ENCODE peak calls at places on chromosomes 4 and X, in five cellular contexts. One of them, this sample, is unnamed.
A peak's percentile ranks its signal among the peaks of the same experiment; 100 is the strongest.

GRCh38 chr4:165864228-165864627 is 8.8 kb upstream of the TLL1 start:
- DNase-seq in tibial artery: no peak
- DNase-seq in SJSA1: no peak
- DNase-seq in breast epithelium: no peak
- DNase-seq in MM.1S: no peak
- DNase-seq in this sample: no peak

GRCh38 chr4:23934915-23935314 is 45.1 kb upstream of the PPARGC1A start:
- DNase-seq in tibial artery: peak; percentile 84
- DNase-seq in SJSA1: no peak
- DNase-seq in breast epithelium: peak; percentile 76
- DNase-seq in MM.1S: no peak
- DNase-seq in this sample: no peak

GRCh38 chr4:37715889-37716402 is 29.8 kb upstream of the RELL1 start:
- DNase-seq in tibial artery: no peak
- DNase-seq in SJSA1: no peak
- DNase-seq in breast epithelium: no peak
- DNase-seq in MM.1S: no peak
- DNase-seq in this sample: no peak

GRCh38 chr4:23962462-23962861 is 72.6 kb upstream of the PPARGC1A start:
- DNase-seq in tibial artery: no peak
- DNase-seq in SJSA1: no peak
- DNase-seq in breast epithelium: no peak
- DNase-seq in MM.1S: no peak
- DNase-seq in this sample: no peak

GRCh38 chr4:88008133-88008621 is 742 bp downstream of the PKD2 start:
- DNase-seq in tibial artery: peak; percentile 54
- DNase-seq in SJSA1: peak; percentile 62
- DNase-seq in breast epithelium: no peak
- DNase-seq in MM.1S: peak; percentile 43
- DNase-seq in this sample: no peak

GRCh38 chr4:185127021-185127925 is 15.8 kb upstream of the SLC25A4 start:
- DNase-seq in tibial artery: no peak
- DNase-seq in SJSA1: no peak
- DNase-seq in breast epithelium: no peak
- DNase-seq in MM.1S: no peak
- DNase-seq in this sample: no peak

GRCh38 chrX:40651620-40652223 is 4.4 kb upstream of the CXorf38 start:
- DNase-seq in tibial artery: peak; percentile 63
- DNase-seq in SJSA1: no peak
- DNase-seq in breast epithelium: no peak
- DNase-seq in MM.1S: peak; percentile 70
- DNase-seq in this sample: peak; percentile 60

GRCh38 chrX:40175416-40176255 is 77.9 kb upstream of the BCOR start:
- DNase-seq in tibial artery: peak; percentile 61
- DNase-seq in SJSA1: peak; percentile 75
- DNase-seq in breast epithelium: no peak
- DNase-seq in MM.1S: peak; percentile 77
- DNase-seq in this sample: peak; percentile 76

GRCh38 chrX:65587616-65588526 is 53.3 kb upstream of the LAS1L start:
- DNase-seq in tibial artery: peak; percentile 81
- DNase-seq in SJSA1: peak; percentile 49
- DNase-seq in breast epithelium: peak; percentile 73
- DNase-seq in MM.1S: no peak
- DNase-seq in this sample: no peak

GRCh38 chrX:7316887-7317286 is 168.9 kb upstream of the PUDP start:
- DNase-seq in tibial artery: no peak
- DNase-seq in SJSA1: no peak
- DNase-seq in breast epithelium: no peak
- DNase-seq in MM.1S: no peak
- DNase-seq in this sample: no peak

GRCh38 chr4:147498031-147498700 is 17.3 kb downstream of the EDNRA start:
- DNase-seq in tibial artery: no peak
- DNase-seq in SJSA1: no peak
- DNase-seq in breast epithelium: no peak
- DNase-seq in MM.1S: no peak
- DNase-seq in this sample: no peak

GRCh38 chr4:52915730-52916129 is 53.6 kb downstream of the RASL11B start:
- DNase-seq in tibial artery: no peak
- DNase-seq in SJSA1: no peak
- DNase-seq in breast epithelium: no peak
- DNase-seq in MM.1S: no peak
- DNase-seq in this sample: no peak

GRCh38 chr4:149914521-149915115 is 99.0 kb upstream of the IQCM start:
- DNase-seq in tibial artery: no peak
- DNase-seq in SJSA1: peak; percentile 56
- DNase-seq in breast epithelium: no peak
- DNase-seq in MM.1S: peak; percentile 60
- DNase-seq in this sample: no peak

GRCh38 chrX:43968347-43968746 is 4.8 kb downstream of the NDP start:
- DNase-seq in tibial artery: no peak
- DNase-seq in SJSA1: no peak
- DNase-seq in breast epithelium: no peak
- DNase-seq in MM.1S: no peak
- DNase-seq in this sample: no peak

DNA sequence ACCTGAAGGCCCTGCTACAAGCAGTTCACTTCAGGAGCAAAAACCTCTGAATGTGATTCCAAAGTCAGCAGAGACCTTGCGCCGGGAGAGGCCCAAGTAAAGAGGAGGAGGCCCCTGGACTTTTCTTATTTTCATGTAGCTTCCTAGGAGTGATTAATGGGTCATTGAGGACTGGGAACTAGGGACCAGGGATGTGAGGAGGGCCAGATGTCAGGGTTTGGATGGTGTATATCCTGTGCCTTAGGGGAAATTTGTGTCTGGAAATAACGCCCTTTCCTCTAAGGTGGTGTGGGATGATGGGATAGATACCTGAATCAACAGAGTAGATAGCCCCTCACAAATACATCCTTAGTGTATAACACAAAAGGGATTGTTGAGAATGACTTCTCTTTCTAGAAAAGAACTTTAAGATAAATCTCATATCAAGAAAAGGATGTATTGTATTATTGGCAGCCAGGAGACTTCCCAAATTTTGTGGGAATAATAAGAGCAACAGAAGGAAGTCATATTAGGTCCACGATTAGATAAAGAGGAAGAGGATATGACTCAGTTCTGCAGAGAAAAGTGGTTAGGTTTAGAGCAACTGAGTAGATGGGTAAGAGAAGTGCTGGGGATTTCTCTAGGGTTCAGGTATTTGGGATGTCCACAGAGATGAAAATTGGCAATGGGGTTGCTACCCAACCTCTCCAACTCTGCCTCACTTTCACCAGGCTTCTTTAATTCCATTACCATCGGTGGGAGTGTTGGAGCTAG is 1.1 kb downstream of the ITGB1BP2 start:
- DNase-seq in tibial artery: no peak
- DNase-seq in SJSA1: no peak
- DNase-seq in breast epithelium: no peak
- DNase-seq in MM.1S: no peak
- DNase-seq in this sample: no peak
- H3K4me1 ChIP-seq in tibial artery: peaks cover 18% of the 10 kb centered on the region
- H3K4me1 ChIP-seq in SJSA1: no peaks in the 10 kb centered on the region
- H3K4me1 ChIP-seq in breast epithelium: no peaks in the 10 kb centered on the region
- H3K4me1 ChIP-seq in MM.1S: no peaks in the 10 kb centered on the region
- H3K4me1 ChIP-seq in this sample: no peaks in the 10 kb centered on the region

DNA sequence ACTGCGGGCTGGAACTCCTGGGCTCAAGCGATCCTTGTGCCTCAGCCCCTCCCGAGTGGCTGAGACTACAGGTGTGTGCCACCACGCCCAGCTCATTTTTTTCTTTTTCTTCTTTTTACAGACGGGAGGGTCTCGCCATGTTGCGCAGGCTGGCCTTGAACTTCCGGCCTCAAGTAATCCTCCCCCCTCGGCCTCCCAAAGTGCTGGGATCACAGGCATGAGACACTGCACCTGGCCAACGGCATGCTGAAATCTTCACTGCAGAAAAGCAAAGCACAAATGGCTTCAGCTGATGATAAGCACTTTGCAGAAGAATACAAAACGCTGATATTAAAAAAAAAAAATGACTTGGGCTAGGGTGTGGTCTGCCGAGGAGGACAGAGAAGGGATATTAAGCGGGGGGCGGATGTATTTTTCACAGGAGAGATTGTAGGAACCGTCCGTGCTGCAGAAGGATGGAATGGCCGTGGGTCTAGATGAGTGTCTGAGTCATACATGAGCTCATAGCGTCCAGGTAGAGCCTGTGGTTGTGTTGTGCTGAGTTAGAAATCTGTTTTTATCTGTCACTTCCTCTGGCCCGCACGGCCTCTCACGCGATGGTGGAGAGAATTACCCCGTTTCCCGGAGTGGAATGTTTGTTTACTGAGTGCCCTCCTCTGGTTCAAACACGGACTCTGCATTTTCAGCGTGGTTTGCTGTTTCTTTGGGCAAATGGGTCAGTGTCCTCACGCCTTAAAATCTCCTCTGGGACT is 8.5 kb upstream of the AKAP17A start:
- DNase-seq in tibial artery: no peak
- DNase-seq in SJSA1: peak; percentile 83
- DNase-seq in breast epithelium: no peak
- DNase-seq in MM.1S: peak; percentile 83
- DNase-seq in this sample: no peak
- H3K27ac ChIP-seq in tibial artery: no peak overlapping the region
- H3K27ac ChIP-seq in SJSA1: peak overlapping the region; percentile 53
- H3K27ac ChIP-seq in breast epithelium: no peak overlapping the region
- H3K27ac ChIP-seq in MM.1S: peak overlapping the region; percentile 88
- H3K27ac ChIP-seq in this sample: no peak overlapping the region

DNA sequence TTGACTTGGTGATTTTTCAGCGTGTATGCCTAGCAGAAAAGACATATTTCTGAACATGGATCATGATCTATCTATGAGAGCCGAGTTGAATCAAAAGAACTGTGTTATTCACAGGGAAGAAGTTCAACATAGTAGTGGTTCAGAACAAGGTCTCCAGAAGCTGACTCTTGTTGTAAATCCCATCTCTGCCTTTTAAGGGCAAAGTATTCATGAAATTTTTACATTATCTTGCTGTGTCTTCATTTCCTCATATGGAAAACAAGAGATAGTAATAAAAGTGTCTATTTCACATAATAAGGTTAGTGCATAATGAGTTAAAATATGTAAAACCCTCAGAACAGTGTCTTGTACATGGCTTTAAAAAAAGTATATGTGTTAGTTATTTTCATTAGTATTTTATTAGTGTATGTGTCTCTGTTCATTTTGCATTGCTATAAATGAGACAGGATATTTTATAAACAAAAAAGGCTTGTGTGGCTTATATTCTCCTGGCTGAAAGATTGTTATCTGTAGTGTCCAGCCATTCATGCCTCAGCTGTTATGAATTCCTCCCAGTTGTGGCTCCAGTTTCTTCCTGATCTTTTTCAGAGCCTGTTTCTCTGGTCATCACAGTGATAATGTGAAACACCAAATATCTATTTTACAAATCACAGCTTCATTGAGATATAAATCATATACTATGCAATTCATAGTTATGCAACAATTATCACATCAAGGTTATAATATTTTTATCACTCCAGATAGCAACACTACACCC is 1351.3 kb downstream of the STIM2 start:
- DNase-seq in tibial artery: no peak
- DNase-seq in SJSA1: no peak
- DNase-seq in breast epithelium: no peak
- DNase-seq in MM.1S: no peak
- DNase-seq in this sample: no peak
- H3K4me1 ChIP-seq in tibial artery: no peaks in the 10 kb centered on the region
- H3K4me1 ChIP-seq in SJSA1: no peaks in the 10 kb centered on the region
- H3K4me1 ChIP-seq in breast epithelium: no peaks in the 10 kb centered on the region
- H3K4me1 ChIP-seq in MM.1S: no peaks in the 10 kb centered on the region
- H3K4me1 ChIP-seq in this sample: no peaks in the 10 kb centered on the region

GRCh38 chrX:132489256-132490085 is 633 bp upstream of the MBNL3 start:
- DNase-seq in tibial artery: peak; percentile 45
- DNase-seq in SJSA1: no peak
- DNase-seq in breast epithelium: peak; percentile 56
- DNase-seq in MM.1S: peak; percentile 63
- DNase-seq in this sample: peak; percentile 18
- H3K27ac ChIP-seq in tibial artery: peak overlapping the region; percentile 69
- H3K27ac ChIP-seq in SJSA1: no peak overlapping the region
- H3K27ac ChIP-seq in breast epithelium: peak overlapping the region; percentile 80
- H3K27ac ChIP-seq in MM.1S: peak overlapping the region; percentile 88
- H3K27ac ChIP-seq in this sample: peak overlapping the region; percentile 66

GRCh38 chrX:2692221-2693122 is 1.4 kb downstream of the CD99 start:
- DNase-seq in tibial artery: no peak
- DNase-seq in SJSA1: no peak
- DNase-seq in breast epithelium: no peak
- DNase-seq in MM.1S: no peak
- DNase-seq in this sample: no peak
- H3K4me1 ChIP-seq in tibial artery: peaks cover 56% of the 10 kb centered on the region
- H3K4me1 ChIP-seq in SJSA1: peaks cover 48% of the 10 kb centered on the region
- H3K4me1 ChIP-seq in breast epithelium: no peaks in the 10 kb centered on the region
- H3K4me1 ChIP-seq in MM.1S: no peaks in the 10 kb centered on the region
- H3K4me1 ChIP-seq in this sample: peaks cover 59% of the 10 kb centered on the region

DNA sequence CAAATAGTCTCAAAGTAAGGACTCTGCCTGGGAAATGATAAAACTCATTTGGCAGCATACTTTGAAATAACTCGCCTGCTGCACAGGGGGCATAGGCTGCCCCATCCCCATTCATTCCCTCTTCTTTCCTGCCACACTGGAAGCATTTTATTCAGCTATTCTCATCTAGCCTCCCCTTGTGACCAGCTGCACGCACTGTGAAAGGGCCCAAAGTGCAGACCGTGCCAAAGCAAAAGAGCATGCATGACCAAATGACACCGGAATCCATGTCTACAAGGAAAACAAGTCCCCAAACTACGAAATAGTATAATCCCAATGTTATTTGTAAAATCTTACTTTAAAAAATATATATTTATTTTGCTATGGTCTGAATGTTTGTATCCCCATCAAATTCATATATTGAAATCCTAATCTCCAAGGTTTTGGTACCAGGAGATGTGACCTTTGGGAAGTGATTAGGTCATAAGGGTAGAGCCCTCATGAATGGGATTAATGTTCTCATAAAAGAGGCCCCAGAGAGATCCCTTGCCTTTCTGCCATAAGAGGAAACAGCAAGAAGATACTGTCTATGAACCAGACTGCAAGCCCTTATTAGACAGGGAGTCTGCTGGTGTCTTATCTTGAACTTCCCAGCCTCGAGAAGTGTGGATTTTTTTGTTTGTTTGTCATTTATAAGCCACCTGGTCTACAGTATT is 77.3 kb upstream of the PRSS48 start:
- DNase-seq in tibial artery: no peak
- DNase-seq in SJSA1: no peak
- DNase-seq in breast epithelium: no peak
- DNase-seq in MM.1S: no peak
- DNase-seq in this sample: no peak
- H3K27ac ChIP-seq in tibial artery: peak overlapping the region; percentile 43
- H3K27ac ChIP-seq in SJSA1: no peak overlapping the region
- H3K27ac ChIP-seq in breast epithelium: peak overlapping the region; percentile 52
- H3K27ac ChIP-seq in MM.1S: no peak overlapping the region
- H3K27ac ChIP-seq in this sample: no peak overlapping the region

GRCh38 chrX:49165901-49166881 is 3.6 kb downstream of the MAGIX start:
- DNase-seq in tibial artery: peak; percentile 74
- DNase-seq in SJSA1: peak; percentile 57
- DNase-seq in breast epithelium: peak; percentile 87
- DNase-seq in MM.1S: peak; percentile 87
- DNase-seq in this sample: peak; percentile 57
- H3K4me1 ChIP-seq in tibial artery: peaks cover 25% of the 10 kb centered on the region
- H3K4me1 ChIP-seq in SJSA1: peaks cover 27% of the 10 kb centered on the region
- H3K4me1 ChIP-seq in breast epithelium: no peaks in the 10 kb centered on the region
- H3K4me1 ChIP-seq in MM.1S: peaks cover 5% of the 10 kb centered on the region
- H3K4me1 ChIP-seq in this sample: peaks cover 21% of the 10 kb centered on the region

This sample was measured in CD8-positive, alpha-beta T cell.